ENCODE peak calls at places on chromosomes 3 and 15, in five cellular contexts. E is H1, N is HepG2, W is HEK293T, Z is GM12878. M is an unnamed sample.
A peak's percentile ranks its signal among the peaks of the same experiment; 100 is the strongest.

GRCh38 chr15:40239671-40240618 is 1.1 kb downstream of the PAK6 start:
- DNase-seq in W (no peak), N (no peak), Z (no peak), E (no peak), M (no peak)

GRCh38 chr3:188061133-188061532 is 92.8 kb upstream of the LPP start:
- DNase-seq in N (peak; percentile 58), Z (no peak), W (no peak), E (no peak), M (no peak)

GRCh38 chr3:177934001-177934891 is 602.0 kb upstream of the KCNMB2 start:
- DNase-seq in W (no peak), Z (no peak), N (peak; percentile 14), E (no peak), M (no peak)

GRCh38 chr15:45087513-45087912 is 26.5 kb downstream of the DUOX2 start:
- DNase-seq in Z (no peak), E (no peak), N (peak; percentile 38), W (no peak), M (no peak)

GRCh38 chr15:80835338-80835737 is 56.2 kb downstream of the CEMIP start:
- DNase-seq in Z (no peak), E (no peak), N (peak; percentile 50), W (peak; percentile 48), M (no peak)

GRCh38 chr15:25181290-25182097 is 226.7 kb downstream of the SNRPN start:
- DNase-seq in E (no peak), W (no peak), Z (no peak), N (no peak), M (no peak)

GRCh38 chr3:160400631-160401150 is 1.2 kb downstream of the SMC4 start:
- DNase-seq in N (no peak), Z (no peak), E (no peak), W (peak; percentile 13), M (no peak)

GRCh38 chr15:98421419-98422085 is 226.8 kb upstream of the IGF1R start:
- DNase-seq in Z (no peak), E (peak; percentile 39), N (peak; percentile 11), W (peak; percentile 92), M (no peak)

GRCh38 chr3:149547413-149547812 is 72.9 kb downstream of the TM4SF4 start:
- DNase-seq in E (no peak), Z (no peak), W (no peak), N (no peak), M (no peak)

GRCh38 chr3:123700791-123701712 is 116.2 kb upstream of the HACD2 start:
- DNase-seq in N (no peak), E (no peak), Z (no peak), W (no peak), M (no peak)

GRCh38 chr3:51860703-51861665 is at the start of gene IQCF2:
- DNase-seq in E (no peak), Z (peak; percentile 54), W (no peak), N (no peak), M (no peak)

GRCh38 chr3:69791919-69792399 is 52.7 kb downstream of the MITF start:
- DNase-seq in Z (no peak), E (no peak), W (peak; percentile 14), N (no peak), M (no peak)

GRCh38 chr3:39435006-39435748 is 28.7 kb downstream of the RPSA start:
- DNase-seq in Z (no peak), W (no peak), E (no peak), N (no peak), M (no peak)

GRCh38 chr3:72338942-72339749 is 509.1 kb downstream of the SHQ1 start:
- DNase-seq in W (no peak), N (peak; percentile 41), E (no peak), Z (peak; percentile 15), M (no peak)

GRCh38 chr3:110752307-110752706 is 319.3 kb upstream of the NECTIN3 start:
- DNase-seq in N (no peak), E (no peak), W (no peak), Z (no peak), M (no peak)

GRCh38 chr15:51229907-51230328 is 108.5 kb downstream of the CYP19A1 start:
- DNase-seq in N (peak; percentile 8), E (no peak), W (no peak), Z (no peak), M (no peak)

GRCh38 chr3:3800685-3801509 is 1.7 kb downstream of the LRRN1 start:
- DNase-seq in W (no peak), Z (no peak), N (no peak), E (no peak), M (peak; percentile 11)

GRCh38 chr15:43544266-43544665 is 26.9 kb downstream of the MAP1A start:
- DNase-seq in N (no peak), W (no peak), Z (no peak), E (no peak), M (no peak)

GRCh38 chr15:71781965-71782265 is 28.4 kb upstream of the NR2E3 start:
- DNase-seq in N (no peak), W (no peak), E (no peak), Z (no peak), M (no peak)

GRCh38 chr3:98893740-98894139 is 7.8 kb downstream of the DCBLD2 start:
- DNase-seq in N (no peak), Z (no peak), W (no peak), E (no peak), M (no peak)

GRCh38 chr3:44525060-44525459 is 29.9 kb upstream of the ZKSCAN7 start:
- DNase-seq in W (no peak), Z (no peak), E (no peak), N (no peak), M (no peak)

GRCh38 chr15:42728562-42728961 is 8.4 kb downstream of the CDAN1 start:
- DNase-seq in W (no peak), E (no peak), N (no peak), Z (no peak), M (no peak)

GRCh38 chr3:21839592-21839991 is 88.6 kb upstream of the ZNF385D start:
- DNase-seq in N (no peak), W (peak; percentile 42), E (no peak), Z (no peak), M (no peak)

GRCh38 chr15:33206366-33206765 is 11.9 kb upstream of the FMN1 start:
- DNase-seq in E (no peak), Z (no peak), W (no peak), N (no peak), M (no peak)

GRCh38 chr3:13821156-13821555 is 58.7 kb downstream of the WNT7A start:
- DNase-seq in E (no peak), W (no peak), Z (no peak), N (no peak), M (no peak)

GRCh38 chr3:105538483-105538882 is 171.8 kb downstream of the ALCAM start:
- DNase-seq in W (no peak), Z (no peak), E (no peak), N (no peak), M (no peak)

GRCh38 chr3:131819656-131820055 is 215.2 kb downstream of the CPNE4 start:
- DNase-seq in E (no peak), Z (no peak), N (no peak), W (no peak), M (no peak)

GRCh38 chr3:173733029-173733652 is 335.6 kb downstream of the NLGN1 start:
- DNase-seq in Z (no peak), E (no peak), N (peak; percentile 12), W (no peak), M (no peak)

GRCh38 chr15:45021331-45021730 is 1.7 kb upstream of the SORD start:
- DNase-seq in W (no peak), E (no peak), Z (no peak), N (no peak), M (no peak)

GRCh38 chr15:29139540-29140459 is 129.8 kb downstream of the NSMCE3 start:
- DNase-seq in Z (no peak), N (no peak), W (peak; percentile 81), E (peak; percentile 54), M (peak; percentile 51)

GRCh38 chr15:59232476-59232875 is 25.8 kb downstream of the LDHAL6B start:
- DNase-seq in W (no peak), N (no peak), E (no peak), Z (no peak), M (no peak)

GRCh38 chr3:179146911-179147570 is 1.1 kb upstream of the PIK3CA start:
- DNase-seq in W (peak; percentile 25), E (no peak), Z (peak; percentile 42), N (peak; percentile 74), M (no peak)

DNA sequence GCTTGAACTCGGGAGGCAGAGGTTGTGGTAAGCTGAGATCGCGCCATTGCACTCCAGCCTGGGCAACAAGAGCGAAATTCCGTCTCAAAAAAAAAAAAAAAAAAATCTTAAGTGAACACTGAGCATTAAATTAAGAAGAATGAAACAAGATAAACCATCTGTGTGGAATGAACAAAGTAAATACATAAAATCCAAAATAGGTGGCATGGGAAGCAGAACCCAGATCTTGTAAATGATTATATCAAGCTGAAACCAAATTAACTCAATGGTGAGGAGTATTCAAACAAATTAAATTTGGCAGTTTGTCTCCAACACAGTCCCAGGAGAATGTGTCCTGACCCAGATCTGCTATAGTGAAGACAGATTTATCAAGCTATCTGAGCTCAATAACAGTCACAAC is 32.1 kb downstream of the STAG1 start:
- DNase-seq in E (no peak), W (no peak), Z (no peak), N (no peak), M (no peak)
- TF ChIP-seq SUZ12 in E (no peak), W (no peak), Z (no peak), N (no peak), M (no peak)

DNA sequence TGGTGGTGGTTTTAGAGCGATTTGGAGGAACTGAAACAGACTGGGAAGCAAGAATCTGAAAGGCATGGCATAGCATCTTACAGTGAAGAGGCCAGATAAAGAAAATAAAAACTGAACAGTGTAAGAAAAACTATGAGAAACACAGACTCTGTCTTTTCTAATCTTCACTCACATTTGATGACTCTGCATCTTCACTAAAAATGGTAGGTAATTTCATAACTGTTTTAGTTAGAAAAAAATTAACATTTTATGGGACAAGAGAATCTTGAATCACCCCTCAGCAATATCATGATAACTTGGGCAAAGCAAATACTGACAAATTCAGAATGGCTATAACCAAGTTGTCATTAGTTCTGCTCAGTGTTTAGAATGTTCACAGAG is 812.6 kb downstream of the MCTP2 start:
- DNase-seq in N (no peak), E (no peak), W (no peak), Z (no peak), M (no peak)
- TF ChIP-seq SUZ12 in N (no peak), E (no peak), W (no peak), Z (no peak), M (no peak)

DNA sequence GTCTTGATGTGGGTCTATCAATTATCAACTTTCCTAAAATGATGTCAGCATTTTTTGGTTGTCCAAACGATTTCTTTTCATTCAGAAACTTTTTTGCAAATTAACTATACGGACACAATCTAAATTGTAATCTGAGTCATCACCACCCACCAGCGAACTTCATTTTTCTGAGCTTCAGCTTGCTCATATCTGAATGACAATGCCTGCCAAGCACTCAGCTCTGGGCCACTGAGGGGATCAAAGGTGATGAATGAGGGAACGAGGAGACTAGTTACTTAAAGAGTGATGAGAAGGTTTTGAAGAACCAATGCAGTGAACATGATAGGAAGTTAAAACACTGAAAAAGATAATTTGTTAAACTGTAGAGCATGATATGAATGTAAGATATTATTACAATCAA is 14.9 kb upstream of the TBC1D23 start:
- DNase-seq in W (no peak), N (no peak), Z (no peak), E (no peak), M (peak; percentile 22)
- TF ChIP-seq SUZ12 in W (no peak), N (no peak), Z (no peak), E (no peak), M (no peak)

DNA sequence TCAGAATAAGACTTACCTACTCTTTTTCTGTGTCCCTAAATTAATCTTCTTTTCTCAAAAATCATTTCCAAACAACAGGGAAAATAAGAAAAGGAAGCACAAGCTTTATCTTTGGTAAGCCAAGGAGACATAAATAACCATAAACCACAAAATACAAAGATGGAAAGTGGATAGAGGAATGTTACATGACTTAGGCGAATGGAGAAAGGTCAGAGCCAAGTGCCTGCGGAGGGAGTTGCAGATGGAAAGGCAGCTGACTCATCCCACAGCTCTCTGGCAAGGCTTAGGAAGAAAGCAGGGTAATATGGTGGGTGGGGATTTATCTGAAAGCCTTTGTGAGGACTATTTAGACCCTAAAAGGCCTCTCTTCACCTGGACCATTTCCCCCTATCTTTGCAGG is 72.8 kb downstream of the GALK2 start:
- DNase-seq in N (no peak), Z (no peak), E (no peak), W (no peak), M (peak; percentile 22)
- TF ChIP-seq SUZ12 in N (no peak), Z (no peak), E (no peak), W (no peak), M (no peak)

M was measured in NT2/D1.